ENCODE peak calls at places on chromosomes 6 and 20, in five cellular contexts. M is tibial nerve, Y is stomach, G is foreskin keratinocyte, O is brain microvascular endothelial cell. T is an unnamed sample.

GRCh38 chr6:2751871-2752270 is 1.1 kb upstream of the MYLK4 start:
- DNase-seq in M (no peak), Y (no peak), G (no peak), O (no peak), T (no peak)

GRCh38 chr20:4769328-4769727 is 47.6 kb downstream of the PRND start:
- DNase-seq in M (no peak), Y (no peak), G (no peak), O (no peak), T (no peak)

GRCh38 chr20:45433316-45433715 is 17.4 kb downstream of the PIGT start:
- DNase-seq in M (no peak), Y (no peak), G (no peak), O (no peak), T (peak; percentile 95)

GRCh38 chr20:20002101-20002998 is 14.8 kb upstream of the NAA20 start:
- DNase-seq in M (no peak), Y (no peak), G (no peak), O (no peak), T (no peak)

GRCh38 chr20:10309326-10309725 is 90.7 kb downstream of the SNAP25 start:
- DNase-seq in M (no peak), Y (no peak), G (peak; percentile 63), O (peak; percentile 92), T (no peak)

GRCh38 chr20:52410182-52410647 is 218.6 kb upstream of the ZFP64 start:
- DNase-seq in M (no peak), Y (no peak), G (peak; percentile 16), O (no peak), T (no peak)

GRCh38 chr6:68990313-68990712 is 355.2 kb downstream of the ADGRB3 start:
- DNase-seq in M (no peak), Y (no peak), G (no peak), O (no peak), T (no peak)

GRCh38 chr20:9269280-9269971 is 200.5 kb downstream of the PLCB4 start:
- DNase-seq in M (no peak), Y (no peak), G (no peak), O (peak; percentile 37), T (no peak)

GRCh38 chr20:20547221-20547875 is 165.1 kb downstream of the RALGAPA2 start:
- DNase-seq in M (no peak), Y (no peak), G (peak; percentile 56), O (no peak), T (no peak)

GRCh38 chr20:30175681-30176080 is 1081.8 kb upstream of the DEFB115 start:
- DNase-seq in M (no peak), Y (no peak), G (no peak), O (no peak), T (no peak)

GRCh38 chr6:111842891-111843290 is 30.4 kb downstream of the FYN start:
- DNase-seq in M (no peak), Y (no peak), G (no peak), O (peak; percentile 47), T (no peak)
- H3K27ac ChIP-seq in M (peak overlapping the region; percentile 67), Y (peak overlapping the region; percentile 54), G (no peak overlapping the region), O (peak overlapping the region; percentile 65), T (peak overlapping the region; percentile 10)

GRCh38 chr6:139679516-139680179 is 305.2 kb upstream of the CITED2 start:
- DNase-seq in M (no peak), Y (no peak), G (no peak), O (peak; percentile 84), T (no peak)

GRCh38 chr6:139680819-139681218 is 306.4 kb upstream of the CITED2 start:
- DNase-seq in M (no peak), Y (no peak), G (no peak), O (no peak), T (no peak)

DNA sequence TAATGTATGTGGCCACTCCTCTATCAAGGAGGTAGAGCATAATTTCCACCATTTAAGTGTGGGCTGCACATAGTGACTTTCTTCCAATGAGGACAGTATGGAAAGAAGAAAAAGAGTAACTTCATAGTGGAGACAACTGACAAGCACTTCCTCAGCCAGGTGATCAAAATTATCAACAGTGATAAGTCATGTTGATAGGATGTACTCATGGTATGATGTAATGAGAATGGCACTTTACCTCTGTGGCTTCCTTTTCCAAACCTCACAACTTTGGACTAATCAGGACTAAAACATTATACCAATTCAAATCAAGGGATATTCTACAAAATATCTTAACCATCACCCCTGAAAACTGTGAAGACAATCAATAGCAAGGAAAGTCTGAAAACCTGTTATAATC is 302.3 kb upstream of the CITED2 start:
- DNase-seq in M (no peak), Y (no peak), G (peak; percentile 6), O (no peak), T (no peak)
- H3K27ac ChIP-seq in M (no peak overlapping the region), Y (no peak overlapping the region), G (no peak overlapping the region), O (no peak overlapping the region), T (no peak overlapping the region)

GRCh38 chr6:43851204-43851855 is 81.3 kb downstream of the VEGFA start:
- DNase-seq in M (no peak), Y (no peak), G (no peak), O (peak; percentile 65), T (no peak)

GRCh38 chr6:43847741-43848630 is 78.0 kb downstream of the VEGFA start:
- DNase-seq in M (no peak), Y (no peak), G (no peak), O (no peak), T (no peak)

GRCh38 chr6:43850314-43851203 is 80.5 kb downstream of the VEGFA start:
- DNase-seq in M (no peak), Y (no peak), G (no peak), O (no peak), T (no peak)

GRCh38 chr6:43848992-43849391 is 79.0 kb downstream of the VEGFA start:
- DNase-seq in M (no peak), Y (no peak), G (no peak), O (no peak), T (no peak)

DNA sequence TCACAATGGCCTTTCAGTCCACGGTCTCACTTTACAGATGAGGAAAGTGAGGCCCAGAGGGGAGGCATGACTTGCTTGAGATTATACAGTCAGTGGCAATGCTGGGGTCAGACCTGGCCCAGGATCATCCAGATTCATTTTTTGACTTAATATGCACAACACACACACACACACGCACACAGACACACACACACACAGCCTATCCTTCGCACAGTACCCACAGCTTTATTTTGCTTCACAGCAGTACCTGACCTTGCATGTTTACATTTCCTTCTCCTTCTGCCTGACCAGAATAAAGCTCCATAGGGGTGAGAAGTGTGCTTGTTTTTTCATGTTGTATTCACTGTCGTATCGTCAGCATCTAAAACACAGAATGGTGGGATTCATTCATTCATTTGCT is 79.8 kb downstream of the VEGFA start:
- DNase-seq in M (no peak), Y (no peak), G (no peak), O (peak; percentile 14), T (no peak)
- H3K27ac ChIP-seq in M (no peak overlapping the region), Y (peak overlapping the region; percentile 22), G (no peak overlapping the region), O (no peak overlapping the region), T (no peak overlapping the region)

GRCh38 chr20:31570735-31571617 is 34.1 kb upstream of the ID1 start:
- DNase-seq in M (peak; percentile 56), Y (no peak), G (no peak), O (no peak), T (peak; percentile 91)
- H3K27ac ChIP-seq in M (peak overlapping the region; percentile 94), Y (peak overlapping the region; percentile 93), G (no peak overlapping the region), O (no peak overlapping the region), T (peak overlapping the region; percentile 63)

DNA sequence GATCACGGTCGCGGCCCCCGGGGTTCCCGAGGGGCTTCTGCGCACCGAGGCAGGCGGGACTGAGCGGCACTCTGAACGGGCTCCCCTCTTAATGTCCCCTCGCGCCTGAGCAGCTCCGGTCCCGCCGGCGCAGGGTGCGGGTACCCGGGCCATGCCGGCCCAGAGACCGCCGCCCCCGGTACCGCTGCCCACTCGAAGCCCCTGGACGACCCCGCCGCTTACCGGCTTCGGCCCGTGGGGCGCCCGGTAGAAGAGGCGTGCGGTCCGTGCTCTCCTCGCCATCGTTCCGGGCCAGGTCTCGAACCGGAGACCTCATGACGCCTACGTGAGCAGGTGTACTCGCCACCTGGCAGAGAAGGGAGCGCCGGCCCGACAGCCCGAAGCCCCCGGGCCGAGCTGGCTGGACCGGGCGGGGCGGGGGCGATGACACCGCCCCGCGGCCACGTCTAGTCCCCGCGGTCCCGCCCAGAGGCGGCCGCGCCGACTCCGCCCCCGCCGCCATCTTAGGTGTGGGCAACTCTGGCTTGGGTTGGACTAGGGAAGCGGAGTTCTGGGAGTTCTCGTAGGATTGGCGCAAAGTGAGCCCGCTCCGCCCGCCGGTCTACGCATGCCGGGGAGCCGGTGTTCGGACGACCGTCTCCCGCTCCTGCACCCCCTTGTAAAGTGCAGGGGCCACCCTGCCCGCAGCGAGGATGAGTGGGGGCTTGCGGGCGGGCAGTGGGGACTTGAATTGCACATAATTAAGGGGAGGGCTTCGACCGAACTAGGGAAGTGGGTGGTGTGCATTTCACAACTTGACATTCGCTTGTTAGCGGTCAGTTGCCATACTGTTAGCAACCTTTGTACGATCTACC is at the start of gene SLC17A5:
- DNase-seq in M (peak; percentile 90), Y (peak; percentile 96), G (peak; percentile 80), O (peak; percentile 91), T (peak; percentile 93)
- H3K27ac ChIP-seq in M (peak within 1 kb of the TSS; percentile 97), Y (peak within 1 kb of the TSS; percentile 98), G (peak within 1 kb of the TSS; percentile 55), O (peak within 1 kb of the TSS; percentile 90), T (peak within 1 kb of the TSS; percentile 89)

GRCh38 chr20:40493071-40493470 is 196.0 kb downstream of the MAFB start:
- DNase-seq in M (peak; percentile 60), Y (peak; percentile 32), G (no peak), O (peak; percentile 52), T (no peak)
- H3K27ac ChIP-seq in M (no peak overlapping the region), Y (no peak overlapping the region), G (no peak overlapping the region), O (no peak overlapping the region), T (no peak overlapping the region)

GRCh38 chr6:132734694-132735236 is 20.9 kb upstream of the VNN1 start:
- DNase-seq in M (no peak), Y (no peak), G (peak; percentile 43), O (no peak), T (no peak)
- H3K27ac ChIP-seq in M (no peak overlapping the region), Y (no peak overlapping the region), G (no peak overlapping the region), O (no peak overlapping the region), T (no peak overlapping the region)

DNA sequence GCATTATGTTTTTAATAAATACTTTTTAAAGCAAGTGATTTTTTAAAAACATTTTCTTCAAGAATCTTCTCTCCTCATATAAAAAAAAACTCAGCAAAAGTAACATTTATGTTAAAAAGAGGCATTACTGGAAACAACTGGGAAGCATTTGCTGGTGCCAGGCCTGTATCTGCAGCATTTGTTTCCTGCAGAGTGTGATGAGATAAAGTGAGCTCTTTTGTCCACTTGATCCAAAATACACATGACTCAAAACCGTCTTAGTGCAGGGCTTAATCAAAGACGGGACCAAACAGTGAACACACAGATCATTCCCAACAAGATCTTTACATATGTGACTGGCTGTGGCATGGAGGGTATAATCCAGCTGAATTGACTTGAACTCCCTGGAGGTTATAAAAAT is 28.3 kb upstream of the RIPPLY2 start:
- DNase-seq in M (no peak), Y (no peak), G (no peak), O (no peak), T (no peak)
- H3K27ac ChIP-seq in M (no peak overlapping the region), Y (no peak overlapping the region), G (no peak overlapping the region), O (no peak overlapping the region), T (no peak overlapping the region)

DNA sequence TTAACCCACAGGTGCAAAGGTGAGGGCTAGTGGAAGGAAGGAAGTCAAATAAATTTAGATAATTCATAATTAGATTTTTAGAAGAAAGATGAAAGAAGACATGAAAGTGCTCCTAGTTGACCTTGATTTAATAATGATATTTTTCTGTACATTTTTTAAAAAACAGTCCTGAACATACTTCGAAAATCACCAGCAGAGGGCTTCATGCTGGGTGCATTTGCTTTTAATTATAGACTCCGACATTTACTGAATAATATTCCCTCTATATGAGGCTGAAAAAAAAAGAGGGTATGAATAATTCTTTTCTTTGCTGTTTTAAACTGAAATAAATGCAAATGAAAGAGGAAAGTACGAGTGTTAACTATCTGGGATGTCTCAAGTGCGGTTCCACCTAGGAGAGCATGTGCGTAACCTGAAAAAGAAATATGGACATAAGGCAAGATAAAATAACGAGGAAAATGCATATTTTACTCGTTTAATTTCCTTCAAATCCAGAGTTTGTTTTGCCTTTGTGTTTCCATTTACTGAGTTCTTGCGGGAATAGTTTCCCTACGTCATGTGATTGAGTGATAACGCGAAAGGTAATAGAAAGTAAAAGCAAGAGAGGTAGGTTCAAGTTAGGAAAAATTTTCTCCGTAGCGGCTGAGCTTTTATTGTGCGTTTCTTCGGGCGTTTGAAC is 3.1 kb upstream of the TFAP2B start:
- DNase-seq in M (no peak), Y (no peak), G (peak; percentile 13), O (peak; percentile 24), T (no peak)
- H3K27ac ChIP-seq in M (no peak overlapping the region), Y (no peak overlapping the region), G (peak overlapping the region; percentile 9), O (no peak overlapping the region), T (no peak overlapping the region)

T was measured in dorsolateral prefrontal cortex.